ENCODE peak calls at places on chromosomes 13 and 19, in six cellular contexts. T, K, B, C, N and Z are unnamed samples.

GRCh38 chr13:52835071-52835793 is 13.2 kb downstream of the PCDH8 start:
- DNase-seq in T (no peak), K (no peak), B (no peak), C (no peak), N (no peak), Z (no peak)

GRCh38 chr13:99044764-99045163 is 66.9 kb upstream of the DOCK9 start:
- DNase-seq in T (no peak), K (no peak), B (no peak), C (no peak), N (no peak), Z (no peak)

GRCh38 chr13:92187378-92187989 is 789.1 kb downstream of the GPC5 start:
- DNase-seq in T (no peak), K (no peak), B (no peak), C (peak; percentile 26), N (no peak), Z (no peak)

GRCh38 chr13:98274921-98275487 is 97.9 kb upstream of the RNF113B start:
- DNase-seq in T (no peak), K (no peak), B (no peak), C (no peak), N (no peak), Z (no peak)

GRCh38 chr19:42529248-42529764 is 1.0 kb upstream of the CEACAM1 start:
- DNase-seq in T (peak; percentile 62), K (peak; percentile 11), B (peak; percentile 38), C (peak; percentile 70), N (no peak), Z (peak; percentile 56)

GRCh38 chr19:29497241-29497640 is 28.6 kb upstream of the VSTM2B start:
- DNase-seq in T (no peak), K (no peak), B (no peak), C (no peak), N (no peak), Z (no peak)

GRCh38 chr19:5585461-5586299 is 17.9 kb upstream of the TINCR start:
- DNase-seq in T (peak; percentile 68), K (peak; percentile 60), B (peak; percentile 14), C (no peak), N (no peak), Z (no peak)

GRCh38 chr19:49180659-49181058 is 23.1 kb downstream of the TRPM4 start:
- DNase-seq in T (no peak), K (no peak), B (no peak), C (no peak), N (no peak), Z (no peak)

GRCh38 chr13:76713280-76713679 is 172.9 kb downstream of the KCTD12 start:
- DNase-seq in T (no peak), K (no peak), B (no peak), C (no peak), N (no peak), Z (no peak)

GRCh38 chr13:112179995-112180394 is 113.0 kb downstream of the SOX1 start:
- DNase-seq in T (no peak), K (no peak), B (no peak), C (no peak), N (no peak), Z (no peak)

GRCh38 chr19:42548545-42548944 is 20.3 kb upstream of the CEACAM1 start:
- DNase-seq in T (no peak), K (no peak), B (no peak), C (no peak), N (no peak), Z (no peak)

GRCh38 chr13:70362820-70363219 is 254.6 kb upstream of the KLHL1 start:
- DNase-seq in T (no peak), K (no peak), B (no peak), C (no peak), N (no peak), Z (no peak)

GRCh38 chr19:1045247-1045603 is 5.3 kb downstream of the ABCA7 start:
- DNase-seq in T (peak; percentile 64), K (no peak), B (no peak), C (no peak), N (no peak), Z (no peak)

GRCh38 chr13:52085416-52085815 is 43.5 kb downstream of the NEK5 start:
- DNase-seq in T (no peak), K (no peak), B (no peak), C (no peak), N (no peak), Z (no peak)

GRCh38 chr13:111857846-111858560 is 208.9 kb upstream of the SOX1 start:
- DNase-seq in T (no peak), K (no peak), B (no peak), C (no peak), N (no peak), Z (no peak)

GRCh38 chr13:88623150-88623549 is 952.0 kb downstream of the SLITRK5 start:
- DNase-seq in T (no peak), K (no peak), B (no peak), C (no peak), N (no peak), Z (no peak)

GRCh38 chr13:102394158-102395053 is 7.4 kb downstream of the FGF14 start:
- DNase-seq in T (peak; percentile 97), K (peak; percentile 82), B (peak; percentile 96), C (no peak), N (no peak), Z (peak; percentile 68)

GRCh38 chr13:38348890-38349289 is 761 bp upstream of the UFM1 start:
- DNase-seq in T (no peak), K (no peak), B (peak; percentile 2), C (peak; percentile 30), N (peak; percentile 31), Z (no peak)

GRCh38 chr13:35140831-35141230 is 198.8 kb downstream of the NBEA start:
- DNase-seq in T (no peak), K (no peak), B (no peak), C (no peak), N (no peak), Z (no peak)

GRCh38 chr19:17235618-17236413 is 9.8 kb downstream of the OCEL1 start:
- DNase-seq in T (peak; percentile 86), K (peak; percentile 48), B (no peak), C (peak; percentile 73), N (peak; percentile 43), Z (peak; percentile 65)

GRCh38 chr19:52646571-52647222 is 8.5 kb upstream of the ZNF83 start:
- DNase-seq in T (no peak), K (no peak), B (no peak), C (no peak), N (no peak), Z (no peak)

GRCh38 chr19:3807574-3808354 is 21.6 kb upstream of the MATK start:
- DNase-seq in T (no peak), K (no peak), B (no peak), C (no peak), N (no peak), Z (no peak)

GRCh38 chr19:48735031-48735615 is 5.3 kb downstream of the RASIP1 start:
- DNase-seq in T (no peak), K (no peak), B (no peak), C (no peak), N (no peak), Z (no peak)

GRCh38 chr13:41587490-41587889 is 130.1 kb downstream of the RGCC start:
- DNase-seq in T (no peak), K (no peak), B (no peak), C (no peak), N (no peak), Z (no peak)

GRCh38 chr19:37329686-37330085 is 41.2 kb upstream of the ZNF527 start:
- DNase-seq in T (no peak), K (no peak), B (no peak), C (no peak), N (no peak), Z (no peak)

GRCh38 chr13:99009987-99010551 is 32.2 kb upstream of the DOCK9 start:
- DNase-seq in T (no peak), K (no peak), B (no peak), C (no peak), N (no peak), Z (no peak)

GRCh38 chr13:113763254-113763653 is 4.2 kb downstream of the TMEM255B start:
- DNase-seq in T (no peak), K (no peak), B (no peak), C (no peak), N (no peak), Z (no peak)

GRCh38 chr13:39148513-39148961 is 110.3 kb downstream of the NHLRC3 start:
- DNase-seq in T (no peak), K (no peak), B (no peak), C (peak; percentile 37), N (no peak), Z (no peak)